ENCODE peak calls at places on chromosomes 2 and 18, in five cellular contexts. B is nucleus accumbens; D is activated naive CD4-positive, alpha-beta T cell treated with anti-CD3 and anti-CD28 coated beads for 36 hours; E is mucosa of descending colon; G is AG04449. K is an unnamed sample.
A peak's percentile ranks its signal among the peaks of the same experiment; 100 is the strongest.

GRCh38 chr18:11553098-11553940 is 56.1 kb upstream of the SLC35G4 start:
- DNase-seq in B (no peak), G (peak; percentile 5), D (peak; percentile 53), E (peak; percentile 55), K (peak; percentile 18)

GRCh38 chr2:219331560-219332213 is 857 bp downstream of the RESP18 start:
- DNase-seq in D (peak; percentile 31), G (no peak), E (peak; percentile 41), B (peak; percentile 70), K (no peak)

GRCh38 chr2:102197389-102198137 is 10.7 kb downstream of the IL1RL2 start:
- DNase-seq in D (no peak), E (no peak), G (no peak), B (no peak), K (no peak)

GRCh38 chr18:76374330-76375281 is 120.4 kb downstream of the ZNF516 start:
- DNase-seq in G (no peak), D (peak; percentile 80), B (no peak), E (no peak), K (no peak)

GRCh38 chr2:230540332-230540731 is 124.3 kb downstream of the SP100 start:
- DNase-seq in B (no peak), D (no peak), E (no peak), G (no peak), K (no peak)

GRCh38 chr2:102592601-102593000 is 26.8 kb upstream of the SLC9A2 start:
- DNase-seq in G (no peak), B (no peak), D (peak; percentile 55), E (peak; percentile 91), K (no peak)

GRCh38 chr2:10960606-10961489 is 49.1 kb downstream of the KCNF1 start:
- DNase-seq in E (no peak), G (no peak), D (no peak), B (no peak), K (no peak)

GRCh38 chr2:106163948-106164580 is 30.0 kb downstream of the UXS1 start:
- DNase-seq in D (no peak), B (no peak), E (no peak), G (no peak), K (no peak)

GRCh38 chr2:29455202-29455885 is 340.1 kb downstream of the CLIP4 start:
- DNase-seq in B (no peak), D (no peak), G (no peak), E (no peak), K (no peak)

GRCh38 chr2:226797989-226798421 is 1.6 kb downstream of the IRS1 start:
- DNase-seq in G (no peak), B (no peak), E (no peak), D (no peak), K (no peak)

GRCh38 chr2:37652199-37652640 is 19.2 kb downstream of the CDC42EP3 start:
- DNase-seq in G (no peak), B (peak; percentile 1), E (no peak), D (peak; percentile 32), K (peak; percentile 50)

GRCh38 chr2:64296150-64296500 is 151.9 kb upstream of the PELI1 start:
- DNase-seq in D (no peak), B (peak; percentile 71), E (no peak), G (no peak), K (no peak)

GRCh38 chr2:68357608-68358337 is 7.3 kb upstream of the PLEK start:
- DNase-seq in B (peak; percentile 9), E (peak; percentile 41), D (peak; percentile 12), G (no peak), K (peak; percentile 41)

GRCh38 chr2:118050386-118050785 is 36.5 kb upstream of the CCDC93 start:
- DNase-seq in E (no peak), G (no peak), D (no peak), B (no peak), K (no peak)

GRCh38 chr2:9331704-9332103 is 91.6 kb downstream of the ITGB1BP1 start:
- DNase-seq in E (no peak), D (no peak), G (no peak), B (no peak), K (no peak)

GRCh38 chr2:157497603-157498314 is 53.9 kb upstream of the CYTIP start:
- DNase-seq in B (no peak), G (no peak), D (peak; percentile 25), E (no peak), K (peak; percentile 4)

GRCh38 chr2:150617351-150617750 is 129.9 kb upstream of the RND3 start:
- DNase-seq in B (no peak), D (no peak), G (no peak), E (no peak), K (no peak)

GRCh38 chr2:191754103-191754502 is 76.2 kb downstream of the NABP1 start:
- DNase-seq in E (no peak), B (no peak), G (no peak), D (no peak), K (no peak)

K was measured in AG09319.